ENCODE peak calls at places on chromosomes 7 and 10, in six cellular contexts. M is left ventricle myocardium inferior, I is A549, U is body of pancreas, N is HTR-8/SVneo, X is renal cortical epithelial cell. Q is an unnamed sample.

GRCh38 chr10:127525686-127526085 is 23.4 kb upstream of the NPS start:
- DNase-seq in I (no peak), M (no peak), X (no peak), N (no peak), U (no peak), Q (no peak)

GRCh38 chr10:17476073-17476472 is 21.7 kb upstream of the ST8SIA6 start:
- DNase-seq in I (no peak), X (no peak), U (no peak), N (no peak), M (no peak), Q (no peak)

GRCh38 chr7:147013820-147014219 is 897.2 kb downstream of the CNTNAP2 start:
- DNase-seq in M (no peak), U (no peak), I (no peak), N (no peak), X (no peak), Q (no peak)

GRCh38 chr7:12625836-12626235 is 55.3 kb downstream of the SCIN start:
- DNase-seq in N (no peak), X (no peak), U (no peak), I (no peak), M (no peak), Q (no peak)

GRCh38 chr10:35758086-35758485 is 116.0 kb upstream of the FZD8 start:
- DNase-seq in I (no peak), X (no peak), M (peak; percentile 56), U (no peak), N (no peak), Q (no peak)

GRCh38 chr7:121103091-121103490 is 114.6 kb downstream of the CPED1 start:
- DNase-seq in X (no peak), N (no peak), I (no peak), U (no peak), M (no peak), Q (no peak)

GRCh38 chr10:124534231-124534798 is 72.7 kb downstream of the LHPP start:
- DNase-seq in U (peak; percentile 54), M (peak; percentile 52), I (no peak), N (no peak), X (no peak), Q (no peak)

GRCh38 chr10:130777507-130778165 is 533.9 kb downstream of the TCERG1L start:
- DNase-seq in I (no peak), U (no peak), N (no peak), M (no peak), X (no peak), Q (peak; percentile 9)

GRCh38 chr10:6049031-6049400 is 13.2 kb downstream of the IL2RA start:
- DNase-seq in N (no peak), X (no peak), M (no peak), I (no peak), U (no peak), Q (no peak)